ENCODE peak calls at places on chromosomes 3 and 15, in six cellular contexts. O, V, Y, K, M and B are unnamed samples.

GRCh38 chr15:73333001-73333400 is 35.8 kb downstream of the HCN4 start:
- DNase-seq in O (no peak), V (no peak), Y (no peak), K (no peak), M (no peak), B (no peak)

GRCh38 chr3:49591615-49592014 is 37.3 kb downstream of the BSN start:
- DNase-seq in O (no peak), V (no peak), Y (no peak), K (no peak), M (no peak), B (no peak)

GRCh38 chr3:142888484-142889262 is at the start of gene PCOLCE2:
- DNase-seq in O (no peak), V (peak; percentile 55), Y (no peak), K (no peak), M (peak; percentile 69), B (no peak)

GRCh38 chr15:48641416-48641815 is 4.1 kb downstream of the FBN1 start:
- DNase-seq in O (no peak), V (no peak), Y (peak; percentile 69), K (peak; percentile 75), M (no peak), B (peak; percentile 29)

GRCh38 chr15:26235148-26235769 is 372.1 kb upstream of the ATP10A start:
- DNase-seq in O (no peak), V (no peak), Y (no peak), K (no peak), M (peak; percentile 79), B (no peak)

GRCh38 chr15:39878401-39878775 is 41.7 kb downstream of the GPR176 start:
- DNase-seq in O (no peak), V (no peak), Y (no peak), K (peak; percentile 76), M (no peak), B (peak; percentile 25)

GRCh38 chr3:79019137-79019923 is 748.5 kb downstream of the ROBO1 start:
- DNase-seq in O (no peak), V (peak; percentile 68), Y (peak; percentile 91), K (peak; percentile 97), M (peak; percentile 77), B (peak; percentile 82)

GRCh38 chr3:169170456-169170855 is 493.1 kb downstream of the MECOM start:
- DNase-seq in O (no peak), V (no peak), Y (no peak), K (no peak), M (no peak), B (no peak)

GRCh38 chr3:104873331-104873730 is 493.4 kb upstream of the ALCAM start:
- DNase-seq in O (no peak), V (no peak), Y (no peak), K (peak; percentile 23), M (no peak), B (peak; percentile 9)

GRCh38 chr3:188584958-188585689 is 431.2 kb downstream of the LPP start:
- DNase-seq in O (no peak), V (no peak), Y (no peak), K (peak; percentile 51), M (no peak), B (no peak)

GRCh38 chr15:69881760-69882159 is 216.0 kb downstream of the TLE3 start:
- DNase-seq in O (no peak), V (no peak), Y (no peak), K (no peak), M (no peak), B (no peak)

GRCh38 chr15:70519616-70520015 is 243.7 kb downstream of the UACA start:
- DNase-seq in O (no peak), V (no peak), Y (no peak), K (no peak), M (no peak), B (no peak)

GRCh38 chr3:24512564-24513197 is 18.0 kb upstream of the THRB start:
- DNase-seq in O (no peak), V (no peak), Y (no peak), K (no peak), M (no peak), B (no peak)

GRCh38 chr3:9934235-9934621 is 594 bp downstream of the CRELD1 start:
- DNase-seq in O (no peak), V (no peak), Y (no peak), K (peak; percentile 64), M (no peak), B (no peak)

GRCh38 chr15:63836579-63836978 is 2.8 kb upstream of the HERC1 start:
- DNase-seq in O (no peak), V (no peak), Y (no peak), K (no peak), M (no peak), B (no peak)

GRCh38 chr15:90015749-90016148 is 14.6 kb downstream of the ZNF710 start:
- DNase-seq in O (no peak), V (no peak), Y (no peak), K (no peak), M (no peak), B (no peak)

GRCh38 chr3:59451041-59451763 is 401.4 kb upstream of the CFAP20DC start:
- DNase-seq in O (no peak), V (no peak), Y (no peak), K (no peak), M (no peak), B (no peak)

GRCh38 chr15:45254405-45255293 is 2.6 kb downstream of the SLC28A2 start:
- DNase-seq in O (no peak), V (no peak), Y (no peak), K (no peak), M (no peak), B (peak; percentile 33)

GRCh38 chr3:151404316-151404715 is 19.8 kb upstream of the P2RY12 start:
- DNase-seq in O (no peak), V (no peak), Y (no peak), K (peak; percentile 55), M (no peak), B (peak; percentile 35)

GRCh38 chr3:16350041-16350952 is 85.3 kb downstream of the OXNAD1 start:
- DNase-seq in O (no peak), V (no peak), Y (no peak), K (peak; percentile 54), M (no peak), B (no peak)

GRCh38 chr3:134299185-134299887 is 48.7 kb upstream of the RYK start:
- DNase-seq in O (no peak), V (no peak), Y (no peak), K (peak; percentile 78), M (no peak), B (peak; percentile 28)

GRCh38 chr3:134355416-134355815 is 18.8 kb downstream of the AMOTL2 start:
- DNase-seq in O (no peak), V (no peak), Y (no peak), K (no peak), M (peak; percentile 3), B (no peak)

GRCh38 chr3:179943097-179943880 is 93.4 kb downstream of the PEX5L start:
- DNase-seq in O (no peak), V (no peak), Y (peak; percentile 89), K (no peak), M (no peak), B (no peak)

GRCh38 chr3:41202834-41203345 is 3.6 kb downstream of the CTNNB1 start:
- DNase-seq in O (no peak), V (no peak), Y (peak; percentile 50), K (peak; percentile 69), M (no peak), B (peak; percentile 48)

GRCh38 chr3:56914646-56915045 is 112.9 kb upstream of the ARHGEF3 start:
- DNase-seq in O (no peak), V (no peak), Y (no peak), K (no peak), M (no peak), B (no peak)

GRCh38 chr3:111874177-111874820 is 15.2 kb downstream of the PHLDB2 start:
- DNase-seq in O (no peak), V (no peak), Y (no peak), K (peak; percentile 74), M (no peak), B (peak; percentile 78)

GRCh38 chr3:53837331-53837730 is 8.9 kb downstream of the CHDH start:
- DNase-seq in O (no peak), V (peak; percentile 84), Y (no peak), K (no peak), M (no peak), B (no peak)

GRCh38 chr15:84747423-84748273 is 744 bp upstream of the ZNF592 start:
- DNase-seq in O (peak; percentile 32), V (peak; percentile 91), Y (peak; percentile 64), K (peak; percentile 66), M (peak; percentile 74), B (peak; percentile 45)

GRCh38 chr15:63380151-63380827 is 1.4 kb downstream of the CA12 start:
- DNase-seq in O (no peak), V (no peak), Y (no peak), K (no peak), M (no peak), B (no peak)

GRCh38 chr15:68700395-68701123 is 120.1 kb downstream of the ANP32A start:
- DNase-seq in O (no peak), V (no peak), Y (peak; percentile 91), K (peak; percentile 66), M (peak; percentile 33), B (no peak)

GRCh38 chr3:87236093-87236492 is 9.0 kb downstream of the CHMP2B start:
- DNase-seq in O (no peak), V (no peak), Y (no peak), K (no peak), M (no peak), B (no peak)

GRCh38 chr3:55860040-55860439 is 372.9 kb upstream of the WNT5A start:
- DNase-seq in O (no peak), V (no peak), Y (no peak), K (peak; percentile 5), M (no peak), B (no peak)

GRCh38 chr15:33680336-33680735 is 288.0 kb upstream of the CHRM5 start:
- DNase-seq in O (no peak), V (no peak), Y (no peak), K (no peak), M (no peak), B (no peak)

GRCh38 chr15:32898991-32899613 is 181.3 kb downstream of the GREM1 start:
- DNase-seq in O (no peak), V (no peak), Y (no peak), K (peak; percentile 23), M (peak; percentile 78), B (no peak)